ENCODE peak calls at places on chromosomes 16 and 17, in eight cellular contexts. One of them, this sample, is unnamed.

GRCh38 chr16:56163089-56163488 is 28.2 kb upstream of the GNAO1 start:
- DNase-seq in anterior cingulate cortex: no peak
- DNase-seq in frontal cortex: no peak
- DNase-seq in left ventricle myocardium superior: no peak
- DNase-seq in NCI-H1417: no peak
- DNase-seq in C1 segment of cervical spinal cord: no peak
- DNase-seq in neural crest cell: no peak
- DNase-seq in ACHN: no peak
- DNase-seq in this sample: no peak

GRCh38 chr17:60851181-60851580 is 173.5 kb downstream of the BCAS3 start:
- DNase-seq in frontal cortex: no peak
- DNase-seq in NCI-H1417: no peak
- DNase-seq in neural crest cell: no peak
- DNase-seq in anterior cingulate cortex: no peak
- DNase-seq in left ventricle myocardium superior: no peak
- DNase-seq in ACHN: no peak
- DNase-seq in C1 segment of cervical spinal cord: no peak
- DNase-seq in this sample: no peak

GRCh38 chr17:36008998-36009665 is 7.8 kb upstream of the CCL15 start:
- DNase-seq in C1 segment of cervical spinal cord: no peak
- DNase-seq in anterior cingulate cortex: no peak
- DNase-seq in NCI-H1417: no peak
- DNase-seq in ACHN: no peak
- DNase-seq in frontal cortex: no peak
- DNase-seq in left ventricle myocardium superior: no peak
- DNase-seq in neural crest cell: no peak
- DNase-seq in this sample: no peak

GRCh38 chr17:48179071-48179945 is 71.7 kb downstream of the SNX11 start:
- DNase-seq in frontal cortex: no peak
- DNase-seq in neural crest cell: no peak
- DNase-seq in left ventricle myocardium superior: no peak
- DNase-seq in NCI-H1417: no peak
- DNase-seq in anterior cingulate cortex: no peak
- DNase-seq in ACHN: no peak
- DNase-seq in C1 segment of cervical spinal cord: no peak
- DNase-seq in this sample: no peak

GRCh38 chr16:83389751-83390150 is 418.0 kb upstream of the HSBP1 start:
- DNase-seq in frontal cortex: no peak
- DNase-seq in NCI-H1417: no peak
- DNase-seq in anterior cingulate cortex: no peak
- DNase-seq in ACHN: no peak
- DNase-seq in C1 segment of cervical spinal cord: no peak
- DNase-seq in left ventricle myocardium superior: no peak
- DNase-seq in neural crest cell: no peak
- DNase-seq in this sample: no peak

GRCh38 chr17:8222380-8222629 is 11.9 kb upstream of the AURKB start:
- DNase-seq in C1 segment of cervical spinal cord: peak
- DNase-seq in neural crest cell: no peak
- DNase-seq in frontal cortex: no peak
- DNase-seq in NCI-H1417: peak
- DNase-seq in anterior cingulate cortex: no peak
- DNase-seq in ACHN: no peak
- DNase-seq in left ventricle myocardium superior: no peak
- DNase-seq in this sample: no peak

GRCh38 chr17:46028374-46028773 is 29.3 kb downstream of the STH start:
- DNase-seq in C1 segment of cervical spinal cord: no peak
- DNase-seq in anterior cingulate cortex: no peak
- DNase-seq in ACHN: no peak
- DNase-seq in neural crest cell: no peak
- DNase-seq in NCI-H1417: no peak
- DNase-seq in frontal cortex: no peak
- DNase-seq in left ventricle myocardium superior: no peak
- DNase-seq in this sample: no peak

GRCh38 chr17:28086519-28086918 is 44.0 kb downstream of the NLK start:
- DNase-seq in anterior cingulate cortex: no peak
- DNase-seq in C1 segment of cervical spinal cord: no peak
- DNase-seq in NCI-H1417: no peak
- DNase-seq in frontal cortex: no peak
- DNase-seq in ACHN: no peak
- DNase-seq in left ventricle myocardium superior: no peak
- DNase-seq in neural crest cell: no peak
- DNase-seq in this sample: no peak

This sample was measured in cardiac septum.